ENCODE peak calls at places on chromosomes 16 and 17, in seven cellular contexts. X is suprapubic skin, Q is body of pancreas, J is IMR-90, V is lower leg skin, K is Peyer's patch, H is uterus. E is an unnamed sample.

GRCh38 chr16:66275795-66276428 is 90.6 kb upstream of the CDH5 start:
- DNase-seq in X (no peak), Q (peak), J (peak), V (peak), K (no peak), H (no peak), E (no peak)

GRCh38 chr17:61574542-61575351 is 16.3 kb downstream of the NACA2 start:
- DNase-seq in X (no peak), Q (peak), J (peak), V (no peak), K (no peak), H (no peak), E (no peak)

GRCh38 chr17:62134397-62134796 is 69.3 kb upstream of the MED13 start:
- DNase-seq in X (no peak), Q (no peak), J (peak), V (no peak), K (no peak), H (no peak), E (no peak)

GRCh38 chr17:49997256-49997735 is 2.3 kb upstream of the DLX3 start:
- DNase-seq in X (no peak), Q (no peak), J (no peak), V (peak), K (no peak), H (no peak), E (no peak)

GRCh38 chr16:70688266-70688742 is 2.5 kb upstream of the MTSS2 start:
- DNase-seq in X (no peak), Q (peak), J (peak), V (peak), K (no peak), H (peak), E (peak)

GRCh38 chr17:62724398-62725146 is 83.5 kb downstream of the MARCHF10 start:
- DNase-seq in X (no peak), Q (no peak), J (peak), V (peak), K (peak), H (no peak), E (no peak)

GRCh38 chr17:39903158-39903884 is 15.1 kb downstream of the GSDMB start:
- DNase-seq in X (no peak), Q (no peak), J (no peak), V (no peak), K (peak), H (no peak), E (no peak)

GRCh38 chr16:57914244-57915173 is 56.4 kb downstream of the CNGB1 start:
- DNase-seq in X (no peak), Q (no peak), J (no peak), V (no peak), K (no peak), H (no peak), E (no peak)

GRCh38 chr17:7993972-7994589 is 8.3 kb upstream of the GUCY2D start:
- DNase-seq in X (no peak), Q (no peak), J (no peak), V (peak), K (no peak), H (no peak), E (no peak)

GRCh38 chr17:36485805-36486203 is 677 bp upstream of the ZNHIT3 start:
- DNase-seq in X (no peak), Q (no peak), J (no peak), V (no peak), K (no peak), H (no peak), E (no peak)

GRCh38 chr16:57196753-57197152 is 10.6 kb downstream of the RSPRY1 start:
- DNase-seq in X (no peak), Q (no peak), J (no peak), V (no peak), K (no peak), H (no peak), E (no peak)

GRCh38 chr16:71499775-71500364 is 10.7 kb upstream of the ZNF19 start:
- DNase-seq in X (no peak), Q (peak), J (peak), V (no peak), K (no peak), H (no peak), E (no peak)

GRCh38 chr17:21076242-21076641 is 33.4 kb upstream of the USP22 start:
- DNase-seq in X (no peak), Q (no peak), J (no peak), V (no peak), K (no peak), H (no peak), E (no peak)

GRCh38 chr17:6381526-6382135 is 53.3 kb downstream of the AIPL1 start:
- DNase-seq in X (no peak), Q (no peak), J (no peak), V (no peak), K (no peak), H (no peak), E (no peak)

GRCh38 chr16:28930652-28931051 is 1.1 kb upstream of the CD19 start:
- DNase-seq in X (no peak), Q (no peak), J (no peak), V (no peak), K (peak), H (no peak), E (no peak)

GRCh38 chr17:38918129-38918913 is 7.1 kb upstream of the LASP1NB start:
- DNase-seq in X (no peak), Q (no peak), J (no peak), V (peak), K (peak), H (no peak), E (no peak)

GRCh38 chr17:15501788-15502187 is 34.4 kb upstream of the CDRT4 start:
- DNase-seq in X (no peak), Q (no peak), J (no peak), V (no peak), K (no peak), H (no peak), E (no peak)

GRCh38 chr17:15501282-15501681 is 33.9 kb upstream of the CDRT4 start:
- DNase-seq in X (no peak), Q (no peak), J (no peak), V (no peak), K (no peak), H (no peak), E (no peak)

GRCh38 chr17:15498107-15498506 is 30.7 kb upstream of the CDRT4 start:
- DNase-seq in X (no peak), Q (no peak), J (no peak), V (no peak), K (no peak), H (no peak), E (no peak)

GRCh38 chr17:15503731-15504130 is 36.3 kb upstream of the CDRT4 start:
- DNase-seq in X (no peak), Q (no peak), J (no peak), V (no peak), K (no peak), H (no peak), E (no peak)

DNA sequence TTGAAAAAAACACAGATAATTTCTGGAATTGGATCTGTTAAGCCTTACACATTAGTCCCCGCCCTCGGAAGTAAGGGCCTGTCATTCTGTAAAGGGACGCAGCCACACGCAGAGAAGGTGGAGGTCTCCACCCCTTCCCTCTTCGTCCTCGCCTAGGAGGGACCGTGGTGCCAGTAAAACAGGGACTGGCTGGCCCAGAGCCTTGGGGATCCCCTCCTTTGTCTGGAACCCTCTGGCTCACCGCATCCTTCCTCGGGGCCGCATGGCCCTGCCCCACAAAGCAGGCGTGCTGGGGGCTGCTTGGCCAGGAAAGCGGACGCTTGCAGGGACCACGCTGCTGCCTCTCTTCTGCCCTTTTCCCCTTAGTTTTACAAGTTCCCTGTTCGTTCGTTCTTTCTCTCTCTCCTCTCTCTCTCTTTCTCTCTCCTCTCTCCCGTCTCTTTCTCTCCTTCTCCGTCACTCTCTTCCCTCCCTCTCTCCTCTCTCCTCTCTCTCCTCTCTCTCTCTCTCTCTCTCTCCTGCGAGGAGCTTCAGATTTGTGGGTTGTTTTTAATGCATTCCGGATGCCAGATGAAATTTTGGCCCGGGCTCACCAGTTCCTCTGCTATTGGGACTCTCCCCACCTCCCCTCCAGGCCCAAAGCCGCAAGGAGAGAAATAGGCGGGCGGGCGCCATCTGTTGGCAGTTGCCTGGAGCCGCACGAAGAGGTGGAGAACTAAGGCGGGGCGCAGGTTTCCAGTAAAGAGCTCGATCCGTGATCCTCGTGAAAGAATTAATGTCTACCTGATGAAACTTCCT is 35.1 kb upstream of the CDRT4 start:
- DNase-seq in X (peak), Q (peak), J (peak), V (peak), K (peak), H (peak), E (peak)
- TF ChIP-seq POLR2A in X (no peak), Q (no peak), J (peak), V (no peak), K (no peak), H (peak), E (no peak)

GRCh38 chr17:28341516-28341915 is 6.0 kb downstream of the TNFAIP1 start:
- DNase-seq in X (no peak), Q (no peak), J (no peak), V (no peak), K (no peak), H (no peak), E (no peak)
- H3K4me3 ChIP-seq in X (no peak), Q (no peak), J (no peak), V (no peak), K (no peak), H (no peak), E (no peak)

GRCh38 chr17:1986783-1987451 is 38.2 kb downstream of the RTN4RL1 start:
- DNase-seq in X (no peak), Q (peak), J (no peak), V (no peak), K (no peak), H (no peak), E (no peak)
- TF ChIP-seq POLR2A in X (no peak), Q (no peak), J (no peak), V (no peak), K (no peak), H (no peak), E (no peak)

GRCh38 chr17:81097134-81097942 is 62.4 kb downstream of the BAIAP2 start:
- DNase-seq in X (peak), Q (peak), J (peak), V (peak), K (peak), H (peak), E (peak)

GRCh38 chr17:81094224-81094743 is 59.3 kb downstream of the BAIAP2 start:
- DNase-seq in X (no peak), Q (no peak), J (no peak), V (no peak), K (no peak), H (no peak), E (no peak)

GRCh38 chr17:81096741-81097133 is 61.8 kb downstream of the BAIAP2 start:
- DNase-seq in X (no peak), Q (no peak), J (no peak), V (no peak), K (no peak), H (peak), E (peak)

GRCh38 chr17:81094744-81095607 is 60.0 kb downstream of the BAIAP2 start:
- DNase-seq in X (peak), Q (peak), J (peak), V (peak), K (peak), H (peak), E (peak)

DNA sequence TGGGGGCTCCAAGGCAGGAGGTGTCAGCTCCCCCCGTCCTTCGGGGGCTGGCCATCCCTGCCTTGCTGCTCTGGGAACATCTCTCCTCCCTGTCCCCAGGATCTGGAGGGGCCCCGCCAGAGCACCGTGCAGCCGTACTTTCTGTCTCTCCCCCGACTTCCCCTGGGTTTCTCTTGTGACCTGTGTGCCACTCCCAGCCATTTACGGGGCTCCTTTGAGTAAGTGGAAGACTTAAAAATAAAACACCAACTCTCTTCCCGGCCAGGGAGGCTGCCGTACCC is 60.6 kb downstream of the BAIAP2 start:
- DNase-seq in X (no peak), Q (no peak), J (no peak), V (no peak), K (no peak), H (no peak), E (no peak)
- H3K4me3 ChIP-seq in X (peak), Q (no peak), J (no peak), V (no peak), K (no peak), H (no peak), E (no peak)